ENCODE peak calls at places on chromosomes 5 and 9, in eight cellular contexts. D is HCT116, J is MM.1S, I is neural progenitor cell, P is PC-3, T is SK-N-SH, X is GM23338, S is OCI-LY7. V is an unnamed sample.

GRCh38 chr9:70108181-70108580 is 64.5 kb downstream of the MAMDC2 start:
- DNase-seq in D (no peak), J (no peak), I (no peak), P (no peak), T (no peak), X (no peak), S (no peak), V (no peak)

GRCh38 chr5:154346427-154346826 is 99.4 kb upstream of the SAP30L start:
- DNase-seq in D (no peak), J (no peak), I (no peak), P (no peak), T (no peak), X (no peak), S (no peak), V (no peak)

GRCh38 chr9:84862786-84863185 is 193.3 kb downstream of the NTRK2 start:
- DNase-seq in D (no peak), J (no peak), I (peak), P (no peak), T (no peak), X (peak), S (no peak), V (peak)

GRCh38 chr5:124398471-124398870 is 348.0 kb downstream of the ZNF608 start:
- DNase-seq in D (no peak), J (no peak), I (no peak), P (no peak), T (peak), X (no peak), S (no peak), V (no peak)

GRCh38 chr5:127746756-127747155 is 43.6 kb downstream of the CCDC192 start:
- DNase-seq in D (peak), J (no peak), I (no peak), P (peak), T (peak), X (no peak), S (peak), V (no peak)

GRCh38 chr9:88532320-88532719 is 2.7 kb upstream of the NXNL2 start:
- DNase-seq in D (no peak), J (no peak), I (peak), P (no peak), T (no peak), X (peak), S (no peak), V (peak)

GRCh38 chr5:76187386-76187785 is 104.2 kb downstream of the SV2C start:
- DNase-seq in D (no peak), J (no peak), I (no peak), P (no peak), T (no peak), X (no peak), S (no peak), V (no peak)

GRCh38 chr5:55027589-55027988 is 3.5 kb downstream of the GZMK start:
- DNase-seq in D (no peak), J (no peak), I (no peak), P (no peak), T (no peak), X (no peak), S (no peak), V (no peak)

GRCh38 chr9:95481000-95481399 is 35.8 kb downstream of the PTCH1 start:
- DNase-seq in D (no peak), J (no peak), I (no peak), P (no peak), T (no peak), X (no peak), S (no peak), V (no peak)

GRCh38 chr5:127906562-127907204 is 176.9 kb upstream of the SLC12A2 start:
- DNase-seq in D (no peak), J (peak), I (no peak), P (no peak), T (no peak), X (no peak), S (no peak), V (no peak)

GRCh38 chr9:36151306-36152210 is 15.0 kb downstream of the GLIPR2 start:
- DNase-seq in D (no peak), J (peak), I (no peak), P (peak), T (no peak), X (no peak), S (peak), V (no peak)

GRCh38 chr5:151751091-151751490 is 7.3 kb downstream of the ATOX1 start:
- DNase-seq in D (no peak), J (no peak), I (no peak), P (peak), T (no peak), X (no peak), S (no peak), V (no peak)

GRCh38 chr5:130135506-130135905 is 231.2 kb downstream of the CHSY3 start:
- DNase-seq in D (no peak), J (no peak), I (no peak), P (peak), T (no peak), X (no peak), S (no peak), V (peak)

GRCh38 chr9:127262621-127263020 is 2.0 kb upstream of the GARNL3 start:
- DNase-seq in D (no peak), J (no peak), I (no peak), P (no peak), T (no peak), X (no peak), S (no peak), V (no peak)

GRCh38 chr9:90142580-90142979 is 500.0 kb downstream of the DIRAS2 start:
- DNase-seq in D (peak), J (peak), I (peak), P (peak), T (peak), X (peak), S (peak), V (peak)

GRCh38 chr5:71836084-71836483 is 117.0 kb downstream of the CARTPT start:
- DNase-seq in D (no peak), J (no peak), I (no peak), P (peak), T (peak), X (no peak), S (no peak), V (no peak)

GRCh38 chr5:147539053-147539452 is 29.2 kb upstream of the DPYSL3 start:
- DNase-seq in D (no peak), J (no peak), I (no peak), P (peak), T (no peak), X (no peak), S (no peak), V (peak)

GRCh38 chr9:112831281-112831851 is 59.3 kb downstream of the SLC46A2 start:
- DNase-seq in D (no peak), J (no peak), I (no peak), P (peak), T (no peak), X (no peak), S (no peak), V (no peak)

GRCh38 chr5:93915142-93915553 is 173.7 kb upstream of the POU5F2 start:
- DNase-seq in D (peak), J (peak), I (peak), P (peak), T (no peak), X (peak), S (peak), V (peak)

GRCh38 chr5:2167671-2168070 is 284.9 kb upstream of the IRX4 start:
- DNase-seq in D (no peak), J (no peak), I (no peak), P (no peak), T (no peak), X (no peak), S (no peak), V (no peak)

GRCh38 chr9:121886759-121887485 is 206.2 kb downstream of the TTLL11 start:
- DNase-seq in D (no peak), J (no peak), I (no peak), P (no peak), T (no peak), X (no peak), S (no peak), V (no peak)

GRCh38 chr9:127133739-127134167 is 11.3 kb upstream of the ANGPTL2 start:
- DNase-seq in D (no peak), J (no peak), I (peak), P (no peak), T (no peak), X (peak), S (no peak), V (peak)

GRCh38 chr5:80072103-80073073 is 37.2 kb downstream of the THBS4 start:
- DNase-seq in D (no peak), J (no peak), I (no peak), P (peak), T (no peak), X (no peak), S (no peak), V (no peak)

GRCh38 chr9:133832836-133833235 is 94.7 kb upstream of the SARDH start:
- DNase-seq in D (no peak), J (no peak), I (no peak), P (no peak), T (no peak), X (no peak), S (no peak), V (no peak)

GRCh38 chr9:91898451-91899433 is 51.3 kb downstream of the ROR2 start:
- DNase-seq in D (no peak), J (no peak), I (peak), P (no peak), T (peak), X (peak), S (no peak), V (peak)

GRCh38 chr9:18799420-18799819 is 233.6 kb downstream of the SAXO1 start:
- DNase-seq in D (no peak), J (no peak), I (no peak), P (no peak), T (no peak), X (no peak), S (no peak), V (no peak)

GRCh38 chr5:137791803-137792202 is 37.6 kb upstream of the HNRNPA0 start:
- DNase-seq in D (no peak), J (no peak), I (no peak), P (no peak), T (no peak), X (no peak), S (no peak), V (no peak)

GRCh38 chr9:104986096-104986495 is 58.1 kb upstream of the ABCA1 start:
- DNase-seq in D (no peak), J (no peak), I (no peak), P (no peak), T (no peak), X (no peak), S (no peak), V (no peak)

GRCh38 chr5:96577909-96578308 is 84.3 kb upstream of the CAST start:
- DNase-seq in D (no peak), J (no peak), I (no peak), P (no peak), T (no peak), X (no peak), S (no peak), V (no peak)

GRCh38 chr9:117681827-117682226 is 22.4 kb upstream of the TLR4 start:
- DNase-seq in D (no peak), J (no peak), I (no peak), P (no peak), T (no peak), X (no peak), S (no peak), V (no peak)

GRCh38 chr9:99092643-99093491 is 12.0 kb upstream of the TGFBR1 start:
- DNase-seq in D (no peak), J (no peak), I (no peak), P (no peak), T (no peak), X (no peak), S (no peak), V (no peak)

GRCh38 chr5:89228355-89228754 is 345.4 kb upstream of the MEF2C start:
- DNase-seq in D (no peak), J (no peak), I (no peak), P (no peak), T (no peak), X (no peak), S (no peak), V (no peak)

GRCh38 chr9:1877951-1878350 is 137.2 kb upstream of the SMARCA2 start:
- DNase-seq in D (no peak), J (no peak), I (no peak), P (no peak), T (no peak), X (no peak), S (no peak), V (no peak)
- TF ChIP-seq CTCF in D (no peak), J (no peak), I (no peak), P (no peak), T (no peak), X (no peak), S (no peak), V (no peak)

DNA sequence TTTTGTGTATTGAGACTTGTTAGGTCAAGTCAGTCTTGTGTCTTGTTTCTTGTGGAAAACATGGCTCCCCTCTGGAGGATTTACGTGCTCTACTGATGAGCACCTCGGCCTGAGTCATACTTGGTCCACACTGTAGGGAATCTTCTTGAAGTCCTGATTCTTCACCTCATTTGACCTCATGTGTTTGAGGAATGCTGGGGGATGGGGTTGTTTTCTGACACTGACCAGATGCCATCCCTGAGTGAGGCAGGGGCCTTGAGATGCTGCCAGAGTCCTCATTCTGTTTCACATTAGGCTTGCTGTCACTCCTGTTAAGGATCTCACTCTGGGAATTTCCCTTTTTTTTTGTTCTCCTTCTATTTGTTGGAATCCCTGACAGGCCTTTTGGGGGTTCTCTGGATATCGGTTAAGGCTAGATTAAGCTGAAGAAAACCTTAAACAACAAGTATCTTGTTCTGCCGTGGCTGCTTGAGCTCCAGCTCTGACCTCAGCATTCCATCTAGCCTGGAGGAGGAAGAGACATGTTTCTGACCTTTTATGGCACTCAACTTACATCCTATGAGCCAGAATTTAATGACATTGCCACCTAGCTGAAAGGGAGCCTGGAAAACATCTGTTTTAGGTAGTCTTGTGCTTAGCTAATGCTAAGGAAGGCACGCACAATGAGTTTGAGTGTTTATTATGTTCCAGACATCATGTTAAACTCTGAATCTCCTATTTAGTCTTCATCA is 20.6 kb downstream of the TCOF1 start:
- DNase-seq in D (no peak), J (no peak), I (no peak), P (no peak), T (peak), X (no peak), S (no peak), V (peak)
- H3K4me3 ChIP-seq in D (no peak), J (no peak), I (no peak), P (no peak), T (no peak), X (no peak), S (no peak), V (no peak)

GRCh38 chr9:17531642-17532254 is 47.1 kb upstream of the SH3GL2 start:
- DNase-seq in D (peak), J (peak), I (peak), P (peak), T (peak), X (peak), S (peak), V (peak)
- TF ChIP-seq EZH2phosphoT487 in D (no peak), J (no peak), I (no peak), P (no peak), T (no peak), X (no peak), S (no peak), V (no peak)

GRCh38 chr5:159640376-159640775 is 275.9 kb upstream of the ADRA1B start:
- DNase-seq in D (no peak), J (no peak), I (no peak), P (no peak), T (no peak), X (no peak), S (no peak), V (no peak)

GRCh38 chr5:159641371-159642039 is 274.8 kb upstream of the ADRA1B start:
- DNase-seq in D (no peak), J (no peak), I (no peak), P (no peak), T (no peak), X (no peak), S (no peak), V (no peak)

GRCh38 chr5:159644053-159644452 is 272.2 kb upstream of the ADRA1B start:
- DNase-seq in D (no peak), J (no peak), I (no peak), P (no peak), T (no peak), X (no peak), S (no peak), V (no peak)

GRCh38 chr5:159640921-159641320 is 275.4 kb upstream of the ADRA1B start:
- DNase-seq in D (no peak), J (no peak), I (no peak), P (no peak), T (no peak), X (no peak), S (no peak), V (no peak)

DNA sequence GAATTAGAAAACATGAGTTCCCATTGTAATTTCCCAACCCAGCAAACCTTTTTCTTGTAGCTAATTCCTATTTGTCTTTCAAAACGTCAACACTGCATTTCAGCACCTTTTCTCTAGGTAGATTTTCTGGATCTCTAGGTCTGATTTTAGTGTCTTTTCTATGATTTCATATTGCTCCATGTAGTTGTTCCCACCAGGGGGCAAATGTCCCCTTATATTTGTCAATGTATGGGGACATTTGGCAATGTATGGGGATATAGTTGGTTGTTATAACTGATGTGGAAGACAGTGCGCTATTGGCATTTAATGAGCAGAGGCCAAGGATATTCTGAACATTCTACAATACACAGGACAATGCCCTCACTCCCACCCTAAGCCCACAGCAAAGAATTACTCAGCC is 273.9 kb upstream of the ADRA1B start:
- DNase-seq in D (no peak), J (no peak), I (no peak), P (peak), T (no peak), X (no peak), S (no peak), V (no peak)
- TF ChIP-seq CTCF in D (peak), J (no peak), I (peak), P (peak), T (peak), X (no peak), S (peak), V (no peak)

GRCh38 chr9:3525088-3525835 is 539 bp downstream of the RFX3 start:
- DNase-seq in D (no peak), J (peak), I (peak), P (no peak), T (peak), X (peak), S (no peak), V (peak)

GRCh38 chr9:3517377-3518048 is 8.3 kb downstream of the RFX3 start:
- DNase-seq in D (no peak), J (no peak), I (no peak), P (no peak), T (no peak), X (no peak), S (peak), V (no peak)

GRCh38 chr9:3521961-3522360 is 3.8 kb downstream of the RFX3 start:
- DNase-seq in D (no peak), J (peak), I (no peak), P (no peak), T (no peak), X (no peak), S (peak), V (no peak)

GRCh38 chr9:3516667-3517330 is 9.0 kb downstream of the RFX3 start:
- DNase-seq in D (no peak), J (no peak), I (no peak), P (no peak), T (no peak), X (no peak), S (no peak), V (no peak)

GRCh38 chr9:3520564-3520963 is 5.2 kb downstream of the RFX3 start:
- DNase-seq in D (no peak), J (no peak), I (no peak), P (no peak), T (no peak), X (peak), S (no peak), V (no peak)
- H3K4me3 ChIP-seq in D (no peak), J (no peak), I (no peak), P (no peak), T (no peak), X (no peak), S (no peak), V (no peak)

GRCh38 chr9:125443367-125443766 is 181.7 kb downstream of the GAPVD1 start:
- DNase-seq in D (no peak), J (no peak), I (no peak), P (no peak), T (no peak), X (no peak), S (no peak), V (no peak)
- TF ChIP-seq EZH2phosphoT487 in D (no peak), J (no peak), I (no peak), P (no peak), T (no peak), X (no peak), S (no peak), V (no peak)

GRCh38 chr5:142821733-142822487 is 51.7 kb downstream of the ARHGAP26 start:
- DNase-seq in D (peak), J (no peak), I (no peak), P (peak), T (no peak), X (no peak), S (no peak), V (peak)
- TF ChIP-seq CTCF in D (no peak), J (no peak), I (no peak), P (no peak), T (no peak), X (no peak), S (no peak), V (no peak)